ENCODE peak calls at places on chromosomes 5 and 9, in ten cellular contexts. G is pancreas; D is tibial nerve; J is naive thymus-derived CD4-positive, alpha-beta T cell; V is left ventricle myocardium superior; O is naive B cell; R is retinal pigment epithelial cell; I is left ventricle myocardium inferior; W is C1 segment of cervical spinal cord; U is ACHN. L is an unnamed sample.

GRCh38 chr5:67799732-67800234 is 415.8 kb upstream of the PIK3R1 start:
- DNase-seq in G (no peak), D (peak), J (no peak), V (peak), O (no peak), R (peak), I (no peak), W (no peak), U (no peak), L (peak)

GRCh38 chr5:27748847-27749246 is 710.5 kb upstream of the CDH9 start:
- DNase-seq in G (no peak), D (no peak), J (no peak), V (no peak), O (no peak), R (no peak), I (no peak), W (no peak), U (no peak), L (no peak)

GRCh38 chr5:8057764-8058163 is 188.8 kb downstream of the MTRR start:
- DNase-seq in G (no peak), D (no peak), J (no peak), V (no peak), O (no peak), R (no peak), I (no peak), W (no peak), U (no peak), L (no peak)

GRCh38 chr9:136230773-136231172 is 14.8 kb downstream of the QSOX2 start:
- DNase-seq in G (no peak), D (no peak), J (no peak), V (no peak), O (no peak), R (no peak), I (no peak), W (no peak), U (no peak), L (no peak)

GRCh38 chr5:65199988-65200668 is 281.6 kb downstream of the ADAMTS6 start:
- DNase-seq in G (no peak), D (no peak), J (no peak), V (no peak), O (no peak), R (no peak), I (no peak), W (no peak), U (peak), L (no peak)

GRCh38 chr9:752681-753200 is 88.8 kb upstream of the DMRT1 start:
- DNase-seq in G (no peak), D (no peak), J (no peak), V (no peak), O (no peak), R (no peak), I (no peak), W (no peak), U (no peak), L (no peak)

GRCh38 chr9:106482733-106483132 is 380.2 kb upstream of the ZNF462 start:
- DNase-seq in G (no peak), D (no peak), J (no peak), V (no peak), O (no peak), R (no peak), I (no peak), W (no peak), U (no peak), L (no peak)

GRCh38 chr9:928363-929042 is 48.0 kb upstream of the DMRT3 start:
- DNase-seq in G (no peak), D (no peak), J (no peak), V (no peak), O (no peak), R (no peak), I (no peak), W (no peak), U (peak), L (no peak)

GRCh38 chr5:94199566-94199965 is 418.8 kb downstream of the KIAA0825 start:
- DNase-seq in G (no peak), D (no peak), J (no peak), V (no peak), O (no peak), R (no peak), I (no peak), W (no peak), U (no peak), L (no peak)

GRCh38 chr5:122704247-122705036 is 70.4 kb upstream of the SNX2 start:
- DNase-seq in G (no peak), D (no peak), J (no peak), V (no peak), O (peak), R (peak), I (no peak), W (no peak), U (peak), L (no peak)

GRCh38 chr9:128027166-128027539 is 40.0 kb downstream of the NAIF1 start:
- DNase-seq in G (no peak), D (no peak), J (peak), V (no peak), O (no peak), R (no peak), I (no peak), W (no peak), U (no peak), L (no peak)

GRCh38 chr5:138668451-138668850 is 84.8 kb upstream of the CTNNA1 start:
- DNase-seq in G (no peak), D (no peak), J (no peak), V (peak), O (no peak), R (no peak), I (peak), W (no peak), U (no peak), L (peak)

GRCh38 chr5:122463221-122463620 is 151.2 kb downstream of the SNCAIP start:
- DNase-seq in G (no peak), D (no peak), J (no peak), V (no peak), O (no peak), R (no peak), I (no peak), W (no peak), U (no peak), L (no peak)

L was measured in heart right ventricle.